ENCODE peak calls at places on chromosomes 4 and X, in four cellular contexts. Z is GM12878, R is K562, A is SK-N-SH. M is an unnamed sample.

GRCh38 chr4:7044415-7044930 is 1.3 kb downstream of the TADA2B start:
- DNase-seq in Z (no peak), R (no peak), A (no peak), M (no peak)

GRCh38 chrX:79588233-79588632 is 221.1 kb upstream of the ITM2A start:
- DNase-seq in Z (no peak), R (no peak), A (no peak), M (no peak)

GRCh38 chrX:10011991-10012390 is 44.8 kb downstream of the CLDN34 start:
- DNase-seq in Z (no peak), R (no peak), A (no peak), M (no peak)

GRCh38 chr4:80731436-80731835 is 299.1 kb upstream of the BMP3 start:
- DNase-seq in Z (no peak), R (no peak), A (no peak), M (no peak)

GRCh38 chrX:46637937-46638336 is 64.4 kb downstream of the CHST7 start:
- DNase-seq in Z (peak), R (peak), A (no peak), M (no peak)

GRCh38 chr4:69124941-69125340 is 28.7 kb downstream of the UGT2B7 start:
- DNase-seq in Z (no peak), R (no peak), A (no peak), M (no peak)

GRCh38 chrX:3230496-3230895 is 116.0 kb downstream of the MXRA5 start:
- DNase-seq in Z (no peak), R (no peak), A (no peak), M (no peak)

GRCh38 chrX:69222103-69223090 is 57.1 kb upstream of the PJA1 start:
- DNase-seq in Z (no peak), R (peak), A (peak), M (peak)

GRCh38 chr4:81896936-81897335 is 425.2 kb upstream of the RASGEF1B start:
- DNase-seq in Z (no peak), R (no peak), A (no peak), M (no peak)

GRCh38 chr4:185534850-185535761 is at the start of gene PDLIM3:
- DNase-seq in Z (no peak), R (peak), A (peak), M (peak)

GRCh38 chr4:123346944-123347343 is 49.7 kb upstream of the SPRY1 start:
- DNase-seq in Z (no peak), R (no peak), A (no peak), M (no peak)

GRCh38 chr4:123345132-123345923 is 51.3 kb upstream of the SPRY1 start:
- DNase-seq in Z (no peak), R (no peak), A (no peak), M (no peak)

GRCh38 chr4:123343400-123344060 is 53.1 kb upstream of the SPRY1 start:
- DNase-seq in Z (no peak), R (no peak), A (no peak), M (no peak)

GRCh38 chr4:123346330-123346940 is 50.2 kb upstream of the SPRY1 start:
- DNase-seq in Z (no peak), R (no peak), A (no peak), M (no peak)

DNA sequence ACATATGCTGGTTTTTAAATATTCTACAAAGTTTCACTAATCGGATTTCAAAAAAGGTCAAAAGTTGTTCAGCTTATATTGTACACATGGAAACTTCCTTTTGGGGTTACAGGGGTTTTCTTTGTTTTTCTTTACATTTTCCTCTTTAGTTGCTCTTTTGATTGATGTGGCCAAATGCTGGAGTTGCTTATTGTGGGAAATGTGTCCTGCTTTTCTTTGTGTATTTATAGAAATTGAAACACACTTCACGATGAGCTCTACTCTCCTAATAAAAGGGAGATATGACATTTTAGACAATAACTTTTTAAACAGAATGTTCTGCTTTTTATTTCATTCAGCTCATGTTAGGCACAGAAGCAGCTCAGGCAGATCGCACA is 50.7 kb upstream of the SPRY1 start:
- DNase-seq in Z (no peak), R (no peak), A (no peak), M (no peak)
- TF ChIP-seq JUND in Z (no peak), R (no peak), A (no peak), M (no peak)

GRCh38 chr4:26369132-26370036 is 48.6 kb downstream of the RBPJ start:
- DNase-seq in Z (no peak), R (no peak), A (no peak), M (no peak)

GRCh38 chr4:26368685-26369084 is 47.9 kb downstream of the RBPJ start:
- DNase-seq in Z (no peak), R (no peak), A (no peak), M (no peak)

GRCh38 chr4:26375589-26375988 is 54.8 kb downstream of the RBPJ start:
- DNase-seq in Z (no peak), R (no peak), A (no peak), M (no peak)

GRCh38 chr4:26372076-26372475 is 51.3 kb downstream of the RBPJ start:
- DNase-seq in Z (no peak), R (no peak), A (no peak), M (no peak)

DNA sequence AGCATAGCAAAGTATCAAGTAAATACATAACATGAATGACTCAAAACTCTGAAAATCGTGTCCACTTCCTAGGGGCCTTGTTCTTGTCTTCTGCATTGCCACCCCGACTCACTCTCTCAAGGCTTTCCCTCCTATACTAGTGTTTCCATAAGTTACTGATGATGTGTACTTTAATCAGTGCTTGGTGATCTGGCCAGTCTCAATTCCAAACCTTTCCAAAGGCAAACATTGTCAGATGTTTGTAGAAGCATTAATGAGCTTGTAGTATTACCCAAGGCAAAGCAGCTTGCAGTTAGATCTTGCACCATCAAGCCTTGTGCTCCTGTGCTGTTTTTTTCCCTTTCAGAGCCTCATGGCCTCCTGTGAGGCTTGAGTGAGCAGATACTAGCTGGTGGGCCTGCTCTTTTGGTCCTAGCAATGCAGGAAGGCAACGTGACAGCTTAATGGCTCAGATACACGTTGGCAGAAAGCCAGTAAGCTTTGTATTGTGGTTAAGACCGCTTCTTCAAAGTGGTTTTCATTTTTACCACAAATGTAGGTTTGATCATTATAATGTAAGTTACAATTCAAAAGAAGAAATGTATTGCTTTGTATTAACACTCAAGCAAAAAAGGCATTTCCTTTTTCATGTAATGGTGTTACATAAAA is 51.8 kb downstream of the RBPJ start:
- DNase-seq in Z (peak), R (no peak), A (peak), M (peak)
- TF ChIP-seq JUND in Z (no peak), R (no peak), A (no peak), M (no peak)

GRCh38 chr4:55386073-55386472 is 9.7 kb upstream of the TMEM165 start:
- DNase-seq in Z (no peak), R (peak), A (peak), M (peak)
- TF ChIP-seq JUND in Z (no peak), R (no peak), A (no peak), M (no peak)

GRCh38 chr4:163540977-163541376 is 46.5 kb downstream of the TMA16 start:
- DNase-seq in Z (no peak), R (no peak), A (no peak), M (peak)
- TF ChIP-seq JUND in Z (no peak), R (no peak), A (no peak), M (no peak)

GRCh38 chrX:13662537-13662841 is 9.5 kb downstream of the TCEANC start:
- DNase-seq in Z (no peak), R (no peak), A (no peak), M (no peak)
- TF ChIP-seq JUND in Z (no peak), R (no peak), A (no peak), M (no peak)

GRCh38 chr4:124932447-124932846 is 219.9 kb upstream of the ANKRD50 start:
- DNase-seq in Z (no peak), R (no peak), A (no peak), M (no peak)

GRCh38 chr4:124931050-124931449 is 218.5 kb upstream of the ANKRD50 start:
- DNase-seq in Z (no peak), R (no peak), A (no peak), M (no peak)

GRCh38 chr4:124934921-124935320 is 222.4 kb upstream of the ANKRD50 start:
- DNase-seq in Z (no peak), R (no peak), A (no peak), M (no peak)

GRCh38 chr4:124936427-124936826 is 223.9 kb upstream of the ANKRD50 start:
- DNase-seq in Z (no peak), R (no peak), A (peak), M (no peak)

GRCh38 chr4:124933521-124933920 is 221.0 kb upstream of the ANKRD50 start:
- DNase-seq in Z (no peak), R (no peak), A (no peak), M (no peak)
- TF ChIP-seq JUND in Z (no peak), R (no peak), A (no peak), M (no peak)

DNA sequence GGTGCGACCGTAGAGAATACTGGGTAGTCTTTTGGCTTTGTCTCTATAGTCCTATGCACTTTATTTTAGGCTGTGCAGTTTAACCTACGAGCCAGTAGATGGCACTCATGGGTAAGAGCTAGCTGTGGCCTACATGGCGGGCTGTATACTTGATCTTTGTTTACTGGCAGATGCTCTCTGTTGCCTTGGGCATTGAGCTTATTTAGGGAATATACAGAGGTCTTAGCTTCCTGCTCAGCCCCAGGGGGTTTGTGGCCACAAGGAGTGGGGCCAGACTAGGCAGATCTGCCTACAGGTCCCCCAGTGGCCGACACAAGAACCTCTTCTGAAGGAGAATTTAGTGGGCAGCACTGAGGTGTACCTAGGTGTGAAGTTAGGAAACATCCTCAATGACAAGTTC is 227.6 kb upstream of the HDX start:
- DNase-seq in Z (peak), R (peak), A (peak), M (peak)
- TF ChIP-seq JUND in Z (no peak), R (no peak), A (no peak), M (no peak)

GRCh38 chrX:77668391-77669237 is 117.4 kb downstream of the ATRX start:
- DNase-seq in Z (no peak), R (no peak), A (no peak), M (no peak)
- TF ChIP-seq JUND in Z (no peak), R (peak), A (no peak), M (no peak)

DNA sequence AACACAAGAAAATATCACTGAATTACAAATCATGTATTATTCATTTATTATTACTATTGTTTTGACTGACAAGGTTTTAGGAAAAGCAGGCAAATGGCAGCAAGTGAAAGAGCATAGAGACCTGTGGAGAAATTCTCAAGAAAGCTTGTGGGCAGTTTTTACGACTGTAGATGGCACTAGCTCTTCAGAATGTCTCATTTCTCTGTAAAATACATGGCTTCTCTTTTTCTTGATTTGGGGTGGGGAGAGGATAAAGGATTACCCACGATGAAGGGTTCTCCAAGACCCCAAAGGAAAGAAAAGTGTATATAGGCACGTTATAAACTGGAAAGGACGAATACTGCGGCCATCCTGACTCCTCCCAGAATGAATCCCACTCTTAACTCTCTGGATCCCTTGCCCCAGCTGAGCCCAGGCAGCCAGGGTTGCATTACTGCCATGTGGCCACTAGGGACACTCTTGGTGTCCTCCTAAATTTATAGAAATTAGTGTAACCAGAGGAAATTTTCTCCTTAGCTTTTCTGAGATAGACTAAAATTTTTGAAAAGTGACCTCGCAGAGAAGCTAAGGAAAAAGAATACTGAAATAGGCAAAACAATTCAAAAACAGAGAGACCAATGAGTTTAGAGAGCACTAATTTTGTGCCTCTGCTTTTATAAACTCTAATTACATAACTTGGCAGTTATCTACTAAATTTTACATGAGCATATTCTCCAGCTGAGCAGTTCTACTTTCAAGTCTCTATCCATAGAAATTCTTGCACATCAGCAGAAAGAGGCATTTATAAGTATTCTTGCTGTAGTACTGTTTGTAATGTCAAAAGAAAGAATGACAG is 37.7 kb upstream of the PCDH19 start:
- DNase-seq in Z (no peak), R (peak), A (peak), M (peak)
- TF ChIP-seq JUND in Z (no peak), R (no peak), A (no peak), M (no peak)

GRCh38 chrX:68060506-68061205 is 372.6 kb downstream of the OPHN1 start:
- DNase-seq in Z (no peak), R (no peak), A (no peak), M (no peak)

GRCh38 chrX:68059469-68059868 is 373.8 kb downstream of the OPHN1 start:
- DNase-seq in Z (no peak), R (no peak), A (no peak), M (no peak)

DNA sequence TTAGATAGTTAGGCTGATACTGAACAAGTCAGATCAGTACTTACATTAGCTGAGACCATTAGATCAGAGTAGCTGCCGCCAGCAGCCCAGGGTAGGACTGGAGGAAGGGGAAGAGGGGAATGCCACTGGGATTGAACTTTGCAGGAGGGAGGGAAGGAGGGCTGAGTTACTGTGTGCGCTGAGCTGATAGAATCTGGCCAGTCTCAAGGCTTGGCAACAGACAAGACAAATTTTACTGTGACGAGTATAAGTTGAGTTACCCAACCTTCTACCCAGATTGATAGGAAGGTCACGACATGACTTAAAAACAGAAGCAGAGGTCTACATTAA is 372.1 kb downstream of the OPHN1 start:
- DNase-seq in Z (no peak), R (no peak), A (no peak), M (no peak)
- TF ChIP-seq JUND in Z (no peak), R (no peak), A (no peak), M (no peak)